ENCODE peak calls at places on chromosomes 11 and 22, in seven cellular contexts. D, Z, U, L, R, C and W are unnamed samples.

GRCh38 chr11:111331711-111332479 is 33.5 kb downstream of the POU2AF3 start:
- DNase-seq in L (peak; percentile 23), Z (no peak), C (peak; percentile 66), U (no peak), D (no peak), R (no peak), W (no peak)

GRCh38 chr11:35518766-35519165 is 6.7 kb downstream of the PAMR1 start:
- DNase-seq in R (no peak), D (no peak), C (no peak), Z (no peak), U (no peak), L (peak; percentile 38), W (no peak)

GRCh38 chr11:76371170-76371569 is 9.8 kb downstream of the THAP12 start:
- DNase-seq in C (no peak), Z (no peak), R (peak; percentile 28), L (peak; percentile 76), U (no peak), D (no peak), W (no peak)

GRCh38 chr11:45150943-45151342 is 4.5 kb downstream of the PRDM11 start:
- DNase-seq in Z (no peak), C (peak; percentile 37), U (no peak), D (no peak), L (no peak), R (no peak), W (no peak)

GRCh38 chr11:19013181-19013857 is 47.2 kb downstream of the MRGPRX2 start:
- DNase-seq in D (no peak), L (no peak), R (no peak), C (no peak), U (no peak), Z (no peak), W (no peak)

GRCh38 chr11:112925516-112926310 is 35.5 kb upstream of the NCAM1 start:
- DNase-seq in C (no peak), D (no peak), Z (no peak), U (no peak), R (no peak), L (no peak), W (no peak)

GRCh38 chr11:44625759-44626523 is 60.5 kb downstream of the CD82 start:
- DNase-seq in L (no peak), R (no peak), U (no peak), Z (peak; percentile 27), C (peak; percentile 52), D (peak; percentile 13), W (no peak)

GRCh38 chr22:30969532-30970355 is 679 bp downstream of the TUG1 start:
- DNase-seq in U (no peak), Z (peak; percentile 46), R (no peak), C (peak; percentile 64), D (peak; percentile 52), L (peak; percentile 54), W (no peak)

GRCh38 chr22:42651134-42651533 is 1.9 kb upstream of the CYB5R3 start:
- DNase-seq in D (no peak), R (no peak), C (no peak), U (no peak), L (no peak), Z (no peak), W (no peak)

GRCh38 chr11:40337118-40337517 is 1122.3 kb downstream of the LRRC4C start:
- DNase-seq in U (no peak), C (no peak), D (no peak), Z (no peak), R (no peak), L (peak; percentile 19), W (no peak)

GRCh38 chr11:19447150-19447566 is 206.4 kb upstream of the E2F8 start:
- DNase-seq in C (no peak), R (no peak), Z (no peak), U (no peak), D (no peak), L (no peak), W (no peak)

GRCh38 chr11:42631223-42631843 is 680.5 kb upstream of the API5 start:
- DNase-seq in R (no peak), L (no peak), C (no peak), Z (no peak), U (no peak), D (no peak), W (no peak)

GRCh38 chr22:23911318-23911980 is 17.3 kb downstream of the MIF start:
- DNase-seq in D (no peak), L (no peak), R (no peak), Z (no peak), U (peak; percentile 17), C (no peak), W (no peak)

GRCh38 chr11:64036081-64037026 is 623 bp downstream of the FLRT1 start:
- DNase-seq in C (peak; percentile 79), U (peak; percentile 60), L (peak; percentile 27), R (no peak), D (peak; percentile 49), Z (no peak), W (peak; percentile 85)

GRCh38 chr22:41367680-41368542 is 13.8 kb upstream of the TEF start:
- DNase-seq in Z (peak; percentile 74), R (no peak), D (peak; percentile 59), U (peak; percentile 74), L (no peak), C (peak; percentile 88), W (no peak)

GRCh38 chr22:49232319-49233067 is 595.2 kb downstream of the BRD1 start:
- DNase-seq in D (no peak), R (no peak), L (no peak), Z (peak; percentile 17), U (no peak), C (no peak), W (no peak)

GRCh38 chr11:60987577-60988277 is 16.2 kb downstream of the CD6 start:
- DNase-seq in R (no peak), D (no peak), U (no peak), Z (no peak), C (no peak), L (no peak), W (no peak)

GRCh38 chr22:37329239-37330140 is 47.2 kb downstream of the CYTH4 start:
- DNase-seq in U (no peak), D (no peak), C (no peak), R (no peak), L (peak; percentile 50), Z (no peak), W (no peak)

GRCh38 chr22:37331034-37331428 is 48.7 kb downstream of the CYTH4 start:
- DNase-seq in D (no peak), C (no peak), L (peak; percentile 57), R (no peak), Z (no peak), U (no peak), W (no peak)

GRCh38 chr22:37331811-37332536 is 49.7 kb downstream of the CYTH4 start:
- DNase-seq in D (no peak), U (no peak), L (no peak), Z (no peak), R (no peak), C (no peak), W (no peak)

GRCh38 chr22:37328017-37328416 is 45.7 kb downstream of the CYTH4 start:
- DNase-seq in U (no peak), C (no peak), R (peak; percentile 96), Z (no peak), D (no peak), L (peak; percentile 47), W (no peak)

GRCh38 chr22:37330200-37331033 is 48.1 kb downstream of the CYTH4 start:
- DNase-seq in Z (no peak), C (no peak), R (peak; percentile 96), D (no peak), L (peak; percentile 79), U (no peak), W (no peak)
- TF ChIP-seq CTCF in Z (no peak), C (no peak), R (peak; percentile 55), D (no peak), L (peak; percentile 38), U (no peak), W (no peak)

GRCh38 chr11:114171257-114172054 is 111.9 kb downstream of the ZBTB16 start:
- DNase-seq in D (peak; percentile 83), C (peak; percentile 93), Z (peak; percentile 78), L (peak; percentile 87), R (no peak), U (peak; percentile 92), W (peak; percentile 99)

GRCh38 chr11:114172055-114172861 is 112.7 kb downstream of the ZBTB16 start:
- DNase-seq in L (no peak), D (no peak), Z (no peak), C (no peak), U (no peak), R (no peak), W (no peak)

GRCh38 chr11:114173836-114174235 is 114.3 kb downstream of the ZBTB16 start:
- DNase-seq in L (no peak), C (no peak), U (no peak), Z (no peak), D (no peak), R (no peak), W (peak; percentile 28)

GRCh38 chr11:114174712-114175495 is 115.4 kb downstream of the ZBTB16 start:
- DNase-seq in Z (no peak), R (no peak), U (no peak), C (no peak), L (no peak), D (no peak), W (peak; percentile 65)

GRCh38 chr11:114172871-114173444 is 113.4 kb downstream of the ZBTB16 start:
- DNase-seq in U (no peak), Z (no peak), C (no peak), L (no peak), D (peak; percentile 54), R (no peak), W (no peak)
- H3K4me1 ChIP-seq in U (peaks cover 70% of the 10 kb centered on the region), Z (peaks cover 84% of the 10 kb centered on the region), C (peaks cover 100% of the 10 kb centered on the region), L (no peaks in the 10 kb centered on the region), D (peaks cover 83% of the 10 kb centered on the region), R (no peaks in the 10 kb centered on the region), W (peaks cover 98% of the 10 kb centered on the region)

GRCh38 chr11:95231126-95231880 is at the start of gene SESN3:
- DNase-seq in D (peak; percentile 99), C (peak; percentile 99), U (peak; percentile 98), L (peak; percentile 100), R (peak; percentile 87), Z (peak; percentile 99), W (peak; percentile 99)

GRCh38 chr11:95230054-95231034 is 658 bp downstream of the SESN3 start:
- DNase-seq in Z (peak; percentile 30), C (peak; percentile 64), D (peak; percentile 20), R (no peak), L (peak; percentile 15), U (peak; percentile 33), W (peak; percentile 17)

GRCh38 chr11:95228081-95228859 is 2.7 kb downstream of the SESN3 start:
- DNase-seq in U (no peak), D (no peak), Z (no peak), L (peak; percentile 35), R (no peak), C (no peak), W (no peak)

GRCh38 chr11:95231881-95232605 is 1.0 kb upstream of the SESN3 start:
- DNase-seq in U (peak; percentile 81), D (peak; percentile 64), Z (peak; percentile 64), C (peak; percentile 86), L (peak; percentile 48), R (no peak), W (peak; percentile 62)

GRCh38 chr11:95229199-95230053 is 1.6 kb downstream of the SESN3 start:
- DNase-seq in L (peak; percentile 60), C (peak; percentile 57), D (no peak), Z (no peak), R (no peak), U (no peak), W (no peak)
- H3K27me3 ChIP-seq in L (peaks cover 2% of the 10 kb centered on the region), C (peaks cover 3% of the 10 kb centered on the region), D (no peaks in the 10 kb centered on the region), Z (no peaks in the 10 kb centered on the region), R (peaks cover 9% of the 10 kb centered on the region), U (no peaks in the 10 kb centered on the region), W (no peaks in the 10 kb centered on the region)

DNA sequence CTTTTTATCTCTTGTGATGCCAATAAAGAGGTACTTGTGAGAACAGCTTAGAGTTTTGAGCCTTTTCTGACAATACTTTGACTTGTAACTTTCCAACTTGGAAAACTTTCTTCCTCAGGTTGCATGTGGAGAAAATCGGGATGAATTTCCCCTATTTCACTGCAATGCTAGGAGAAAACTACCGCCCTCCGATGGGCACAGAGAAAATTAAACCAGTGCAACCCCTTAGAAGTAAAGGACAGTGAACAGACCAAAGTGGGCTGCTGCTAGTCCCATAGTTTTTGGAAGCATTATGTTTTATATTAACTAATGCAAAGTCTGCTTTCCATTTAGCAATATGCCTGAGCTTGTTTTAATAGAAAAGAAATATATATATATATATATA is 195.5 kb upstream of the RAG2 start:
- DNase-seq in C (no peak), D (no peak), U (no peak), R (no peak), Z (no peak), L (peak; percentile 5), W (no peak)
- TF ChIP-seq CTCF in C (no peak), D (no peak), U (no peak), R (peak; percentile 35), Z (no peak), L (peak; percentile 51), W (no peak)